ENCODE peak calls at places on chromosomes 5 and 9, in eight cellular contexts. Y is substantia nigra, O is aorta, A is cardiac muscle cell, T is IMR-90, G is transverse colon, P is adrenal gland, R is GM12878. V is an unnamed sample.

GRCh38 chr5:89034588-89034987 is 151.6 kb upstream of the MEF2C start:
- DNase-seq in Y (no peak), O (no peak), A (no peak), T (peak; percentile 6), G (no peak), P (no peak), R (no peak), V (no peak)

GRCh38 chr5:123012321-123012720 is 24.2 kb downstream of the PPIC start:
- DNase-seq in Y (no peak), O (no peak), A (no peak), T (no peak), G (no peak), P (no peak), R (no peak), V (no peak)

GRCh38 chr9:11702529-11702928 is 990.7 kb upstream of the TYRP1 start:
- DNase-seq in Y (no peak), O (no peak), A (no peak), T (no peak), G (no peak), P (no peak), R (no peak), V (no peak)

GRCh38 chr5:173204185-173204979 is 30.6 kb downstream of the NKX2-5 start:
- DNase-seq in Y (no peak), O (no peak), A (peak; percentile 28), T (peak; percentile 33), G (no peak), P (peak; percentile 52), R (no peak), V (no peak)

GRCh38 chr9:114307323-114308250 is 15.3 kb upstream of the ORM1 start:
- DNase-seq in Y (no peak), O (no peak), A (no peak), T (peak; percentile 71), G (no peak), P (no peak), R (no peak), V (no peak)

GRCh38 chr9:126165755-126166154 is 160.9 kb upstream of the MVB12B start:
- DNase-seq in Y (no peak), O (no peak), A (no peak), T (no peak), G (no peak), P (no peak), R (no peak), V (no peak)

GRCh38 chr5:107633171-107633901 is 37.4 kb downstream of the EFNA5 start:
- DNase-seq in Y (no peak), O (no peak), A (no peak), T (peak; percentile 3), G (no peak), P (no peak), R (no peak), V (no peak)

GRCh38 chr5:90170231-90170630 is 239.3 kb downstream of the CETN3 start:
- DNase-seq in Y (no peak), O (no peak), A (no peak), T (no peak), G (no peak), P (no peak), R (no peak), V (no peak)

GRCh38 chr5:174533127-174533453 is 191.3 kb upstream of the MSX2 start:
- DNase-seq in Y (no peak), O (no peak), A (no peak), T (peak; percentile 30), G (no peak), P (no peak), R (no peak), V (no peak)

GRCh38 chr5:151699071-151699901 is 12.6 kb upstream of the SPARC start:
- DNase-seq in Y (no peak), O (peak; percentile 92), A (no peak), T (peak; percentile 99), G (peak; percentile 49), P (peak; percentile 77), R (no peak), V (no peak)

DNA sequence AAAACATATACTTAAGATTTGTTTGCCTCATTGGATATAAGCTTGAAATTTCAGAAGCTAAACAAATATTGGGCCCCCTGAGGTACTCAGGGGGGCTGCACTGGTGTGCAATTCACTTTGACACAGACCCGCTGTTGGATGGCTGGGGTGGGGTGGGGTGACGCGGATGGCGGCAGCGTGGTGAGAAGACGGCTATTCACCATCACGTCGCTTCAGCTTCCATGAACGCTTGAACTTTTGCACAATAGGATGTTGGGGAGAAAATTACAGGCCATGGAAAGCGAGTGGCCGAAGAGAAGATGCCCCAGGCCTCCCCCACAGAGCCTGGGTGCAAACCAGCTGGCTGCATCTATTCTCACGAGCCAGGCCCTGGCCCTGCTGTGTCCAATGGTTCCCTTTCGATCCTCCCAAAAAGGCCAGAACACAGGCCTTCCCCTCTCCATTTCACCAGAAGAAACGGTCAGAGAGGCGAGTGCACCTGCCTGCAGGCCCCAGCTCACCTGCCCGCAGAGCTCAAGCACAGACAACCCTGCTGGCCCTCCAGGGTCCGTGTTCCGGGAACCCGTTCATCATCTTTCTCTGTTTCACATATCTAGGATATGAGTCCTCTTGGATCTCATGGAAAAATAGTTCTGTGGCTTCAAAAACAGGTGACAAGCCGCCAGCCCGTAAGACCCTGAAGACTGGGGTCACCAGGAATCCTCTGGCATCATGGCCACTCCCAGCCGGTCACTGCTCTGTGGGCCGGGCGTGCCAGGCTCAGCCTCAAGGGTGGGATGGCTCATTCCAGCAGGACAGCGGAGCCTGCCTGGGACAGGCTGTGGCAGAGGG is 46.8 kb upstream of the SARDH start:
- DNase-seq in Y (no peak), O (no peak), A (no peak), T (no peak), G (no peak), P (no peak), R (no peak), V (no peak)
- H3K27ac ChIP-seq in Y (no peak overlapping the region), O (no peak overlapping the region), A (no peak overlapping the region), T (no peak overlapping the region), G (no peak overlapping the region), P (no peak overlapping the region), R (peak overlapping the region; percentile 37), V (no peak overlapping the region)

DNA sequence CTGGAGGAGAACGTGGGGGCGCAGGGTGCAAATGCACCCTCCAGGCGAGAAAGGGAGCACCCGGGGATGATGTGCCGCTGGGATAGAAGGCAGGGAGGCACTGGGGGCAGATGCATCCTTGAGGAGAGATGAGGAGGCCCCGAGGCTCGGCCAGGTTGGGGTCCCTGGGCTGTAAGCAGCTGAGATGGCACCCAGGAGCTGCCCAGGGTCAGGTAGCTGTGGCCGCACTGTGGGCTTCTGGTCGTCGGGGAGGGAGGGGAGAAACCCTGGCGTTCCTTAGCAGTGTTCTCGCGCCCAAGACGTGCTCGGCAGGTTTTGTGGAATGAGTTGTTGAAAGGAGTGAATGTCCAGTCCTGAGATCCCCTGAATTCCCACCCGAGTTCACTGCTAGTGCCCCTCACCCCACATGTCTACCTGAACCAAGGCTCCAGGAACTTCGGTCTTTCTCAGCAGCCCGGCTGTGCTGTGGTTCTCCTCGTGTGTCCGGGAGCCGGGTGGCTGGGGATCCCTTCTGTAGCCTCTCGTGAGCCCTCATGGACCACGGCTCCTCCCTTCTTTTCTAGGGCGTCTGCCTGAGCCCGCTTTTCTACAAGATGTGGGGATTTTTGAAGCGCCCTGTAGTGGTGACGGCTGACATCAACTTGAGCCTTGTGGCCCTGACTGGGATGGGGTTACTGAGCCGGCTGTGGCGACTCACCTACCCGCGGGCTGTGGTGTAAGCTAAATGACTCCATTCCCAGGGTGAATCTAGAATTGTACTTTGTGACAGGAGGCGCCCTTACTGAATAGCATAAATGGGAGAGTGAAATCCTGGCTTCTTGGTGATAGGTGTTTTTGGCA is 1.1 kb downstream of the POMT1 start:
- DNase-seq in Y (peak; percentile 15), O (no peak), A (peak; percentile 7), T (peak; percentile 49), G (peak; percentile 18), P (no peak), R (no peak), V (peak; percentile 36)
- H3K27ac ChIP-seq in Y (peak overlapping the region; percentile 70), O (no peak overlapping the region), A (peak overlapping the region; percentile 80), T (peak overlapping the region; percentile 73), G (peak overlapping the region; percentile 87), P (no peak overlapping the region), R (no peak overlapping the region), V (peak overlapping the region; percentile 51)

GRCh38 chr5:11007251-11007650 is 246.2 kb upstream of the DAP start:
- DNase-seq in Y (no peak), O (peak; percentile 53), A (no peak), T (no peak), G (no peak), P (peak; percentile 31), R (no peak), V (no peak)

GRCh38 chr5:11012295-11012694 is 251.3 kb upstream of the DAP start:
- DNase-seq in Y (no peak), O (no peak), A (peak; percentile 41), T (no peak), G (no peak), P (no peak), R (no peak), V (no peak)

GRCh38 chr5:11013793-11014192 is 252.8 kb upstream of the DAP start:
- DNase-seq in Y (no peak), O (no peak), A (no peak), T (no peak), G (no peak), P (no peak), R (no peak), V (no peak)

DNA sequence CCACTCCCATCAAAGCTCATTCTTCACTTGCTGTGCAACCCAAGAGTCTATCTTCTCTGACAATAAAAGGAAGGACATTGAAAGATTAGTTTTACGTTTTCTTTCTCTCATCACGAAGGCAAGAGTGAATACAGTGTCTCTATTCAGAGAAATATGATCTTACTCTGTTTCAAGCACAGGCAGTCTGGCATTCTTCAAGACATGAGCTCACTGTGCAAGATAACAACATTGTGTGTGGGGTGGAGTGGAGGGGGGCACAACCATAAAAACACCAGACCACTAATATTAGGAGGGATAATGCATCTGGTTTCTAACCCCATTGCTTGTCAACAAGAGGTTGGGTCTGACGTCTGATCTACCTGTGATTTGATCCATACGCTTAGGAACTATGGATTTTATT is 249.8 kb upstream of the DAP start:
- DNase-seq in Y (no peak), O (no peak), A (no peak), T (no peak), G (no peak), P (no peak), R (no peak), V (no peak)
- H3K27ac ChIP-seq in Y (no peak overlapping the region), O (no peak overlapping the region), A (peak overlapping the region; percentile 67), T (no peak overlapping the region), G (no peak overlapping the region), P (no peak overlapping the region), R (no peak overlapping the region), V (no peak overlapping the region)

DNA sequence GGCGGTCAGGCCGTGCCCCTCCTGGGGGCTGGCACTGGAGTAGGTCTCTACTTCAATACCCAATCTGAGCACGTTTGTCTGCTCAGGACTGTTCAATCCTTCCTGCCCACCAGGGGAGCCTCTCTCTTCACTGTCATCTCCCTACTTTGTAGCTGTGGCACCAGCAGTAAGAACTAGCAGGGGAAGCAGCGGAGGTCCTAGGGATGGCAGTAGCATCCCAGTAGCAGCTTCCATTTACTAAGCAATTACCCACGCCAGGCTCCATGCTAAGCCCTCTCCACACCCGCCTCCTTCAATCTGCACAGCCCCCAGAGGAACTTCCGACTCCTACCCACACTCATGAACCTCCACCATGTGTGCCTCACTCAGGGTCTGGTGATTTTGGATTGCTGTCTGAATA is 31.7 kb downstream of the FSTL4 start:
- DNase-seq in Y (no peak), O (no peak), A (no peak), T (no peak), G (no peak), P (no peak), R (no peak), V (no peak)
- H3K27ac ChIP-seq in Y (no peak overlapping the region), O (no peak overlapping the region), A (no peak overlapping the region), T (no peak overlapping the region), G (no peak overlapping the region), P (no peak overlapping the region), R (no peak overlapping the region), V (no peak overlapping the region)

GRCh38 chr9:105007143-105007542 is 79.2 kb upstream of the ABCA1 start:
- DNase-seq in Y (no peak), O (peak; percentile 63), A (no peak), T (peak; percentile 92), G (peak; percentile 50), P (peak; percentile 66), R (no peak), V (no peak)
- H3K27ac ChIP-seq in Y (no peak overlapping the region), O (no peak overlapping the region), A (no peak overlapping the region), T (peak overlapping the region; percentile 86), G (peak overlapping the region; percentile 51), P (peak overlapping the region; percentile 61), R (no peak overlapping the region), V (no peak overlapping the region)

V was measured in CD8-positive, alpha-beta memory T cell.